ENCODE peak calls at places on chromosome 14, in eight cellular contexts. One of them, this sample, is unnamed.
A peak's percentile ranks its signal among the peaks of the same experiment; 100 is the strongest.

GRCh38 chr14:21346532-21347135 is 37.2 kb downstream of the SUPT16H start:
- DNase-seq in KG1: no peak
- DNase-seq in effector memory CD4-positive, alpha-beta T cell: no peak
- DNase-seq in MV-4-11: no peak
- DNase-seq in COLO829: no peak
- DNase-seq in KBM-7: no peak
- DNase-seq in nephron progenitor cell: no peak
- DNase-seq in CD4-positive, CD25-positive, alpha-beta regulatory T cell: no peak
- DNase-seq in this sample: no peak

GRCh38 chr14:54651018-54651351 is 84.1 kb downstream of the SAMD4A start:
- DNase-seq in nephron progenitor cell: no peak
- DNase-seq in KG1: no peak
- DNase-seq in MV-4-11: no peak
- DNase-seq in CD4-positive, CD25-positive, alpha-beta regulatory T cell: no peak
- DNase-seq in KBM-7: no peak
- DNase-seq in effector memory CD4-positive, alpha-beta T cell: no peak
- DNase-seq in COLO829: no peak
- DNase-seq in this sample: no peak

GRCh38 chr14:80781968-80782367 is 159.6 kb downstream of the CEP128 start:
- DNase-seq in effector memory CD4-positive, alpha-beta T cell: no peak
- DNase-seq in nephron progenitor cell: no peak
- DNase-seq in KG1: no peak
- DNase-seq in KBM-7: no peak
- DNase-seq in COLO829: no peak
- DNase-seq in MV-4-11: no peak
- DNase-seq in CD4-positive, CD25-positive, alpha-beta regulatory T cell: no peak
- DNase-seq in this sample: no peak

GRCh38 chr14:78764240-78764639 is 594.1 kb downstream of the NRXN3 start:
- DNase-seq in nephron progenitor cell: no peak
- DNase-seq in KG1: no peak
- DNase-seq in MV-4-11: peak; percentile 29
- DNase-seq in CD4-positive, CD25-positive, alpha-beta regulatory T cell: no peak
- DNase-seq in KBM-7: peak; percentile 0
- DNase-seq in COLO829: no peak
- DNase-seq in effector memory CD4-positive, alpha-beta T cell: no peak
- DNase-seq in this sample: no peak

GRCh38 chr14:54475187-54475881 is 13.4 kb downstream of the GMFB start:
- DNase-seq in effector memory CD4-positive, alpha-beta T cell: no peak
- DNase-seq in COLO829: no peak
- DNase-seq in MV-4-11: no peak
- DNase-seq in nephron progenitor cell: no peak
- DNase-seq in CD4-positive, CD25-positive, alpha-beta regulatory T cell: no peak
- DNase-seq in KG1: no peak
- DNase-seq in KBM-7: no peak
- DNase-seq in this sample: no peak

GRCh38 chr14:104601786-104602185 is 2.8 kb downstream of the TMEM179 start:
- DNase-seq in effector memory CD4-positive, alpha-beta T cell: no peak
- DNase-seq in MV-4-11: no peak
- DNase-seq in nephron progenitor cell: no peak
- DNase-seq in CD4-positive, CD25-positive, alpha-beta regulatory T cell: no peak
- DNase-seq in KG1: no peak
- DNase-seq in KBM-7: no peak
- DNase-seq in COLO829: no peak
- DNase-seq in this sample: no peak

GRCh38 chr14:78253986-78254385 is 83.8 kb downstream of the NRXN3 start:
- DNase-seq in CD4-positive, CD25-positive, alpha-beta regulatory T cell: no peak
- DNase-seq in nephron progenitor cell: no peak
- DNase-seq in MV-4-11: peak; percentile 17
- DNase-seq in KG1: no peak
- DNase-seq in COLO829: peak; percentile 71
- DNase-seq in effector memory CD4-positive, alpha-beta T cell: no peak
- DNase-seq in KBM-7: no peak
- DNase-seq in this sample: no peak

GRCh38 chr14:78029471-78030372 is 140.5 kb upstream of the NRXN3 start:
- DNase-seq in MV-4-11: no peak
- DNase-seq in COLO829: no peak
- DNase-seq in CD4-positive, CD25-positive, alpha-beta regulatory T cell: no peak
- DNase-seq in KG1: no peak
- DNase-seq in effector memory CD4-positive, alpha-beta T cell: no peak
- DNase-seq in KBM-7: no peak
- DNase-seq in nephron progenitor cell: peak; percentile 17
- DNase-seq in this sample: no peak

GRCh38 chr14:31326111-31326510 is 94.2 kb downstream of the HEATR5A start:
- DNase-seq in effector memory CD4-positive, alpha-beta T cell: no peak
- DNase-seq in KG1: no peak
- DNase-seq in CD4-positive, CD25-positive, alpha-beta regulatory T cell: peak; percentile 33
- DNase-seq in COLO829: no peak
- DNase-seq in nephron progenitor cell: no peak
- DNase-seq in MV-4-11: no peak
- DNase-seq in KBM-7: peak; percentile 21
- DNase-seq in this sample: no peak

GRCh38 chr14:95609398-95609990 is 74.6 kb downstream of the GLRX5 start:
- DNase-seq in COLO829: peak; percentile 52
- DNase-seq in KBM-7: peak; percentile 25
- DNase-seq in KG1: no peak
- DNase-seq in nephron progenitor cell: peak; percentile 66
- DNase-seq in effector memory CD4-positive, alpha-beta T cell: no peak
- DNase-seq in MV-4-11: no peak
- DNase-seq in CD4-positive, CD25-positive, alpha-beta regulatory T cell: no peak
- DNase-seq in this sample: no peak

GRCh38 chr14:105139831-105140239 is 28.7 kb downstream of the JAG2 start:
- DNase-seq in KG1: no peak
- DNase-seq in KBM-7: no peak
- DNase-seq in nephron progenitor cell: no peak
- DNase-seq in MV-4-11: no peak
- DNase-seq in effector memory CD4-positive, alpha-beta T cell: no peak
- DNase-seq in CD4-positive, CD25-positive, alpha-beta regulatory T cell: no peak
- DNase-seq in COLO829: no peak
- DNase-seq in this sample: no peak